ENCODE peak calls at places on chromosomes 13 and 19, in four cellular contexts. One of them, this sample, is unnamed. For H3K4me1 and H3K9me3, the result is how much of the 10 kb centered on the place peaks cover.

GRCh38 chr19:13964776-13965175 is 12.5 kb downstream of the DCAF15 start:
- DNase-seq in psoas muscle: no peak
- DNase-seq in IMR-90: peak
- DNase-seq in PC-3: peak
- DNase-seq in this sample: no peak

GRCh38 chr13:52034616-52035226 is 10.2 kb downstream of the UTP14C start:
- DNase-seq in psoas muscle: no peak
- DNase-seq in IMR-90: peak
- DNase-seq in PC-3: no peak
- DNase-seq in this sample: no peak

GRCh38 chr19:18283338-18283737 is 1.9 kb upstream of the JUND start:
- DNase-seq in psoas muscle: no peak
- DNase-seq in IMR-90: no peak
- DNase-seq in PC-3: no peak
- DNase-seq in this sample: no peak

GRCh38 chr13:41941174-41941573 is 19.7 kb downstream of the VWA8 start:
- DNase-seq in psoas muscle: no peak
- DNase-seq in IMR-90: peak
- DNase-seq in PC-3: no peak
- DNase-seq in this sample: no peak

GRCh38 chr13:37616131-37616530 is 17.6 kb upstream of the POSTN start:
- DNase-seq in psoas muscle: no peak
- DNase-seq in IMR-90: peak
- DNase-seq in PC-3: no peak
- DNase-seq in this sample: no peak

GRCh38 chr13:45393941-45394570 is 24.1 kb downstream of the SLC25A30 start:
- DNase-seq in psoas muscle: no peak
- DNase-seq in IMR-90: peak
- DNase-seq in PC-3: peak
- DNase-seq in this sample: no peak

GRCh38 chr19:7815325-7815724 is 14.7 kb upstream of the EVI5L start:
- DNase-seq in psoas muscle: no peak
- DNase-seq in IMR-90: no peak
- DNase-seq in PC-3: no peak
- DNase-seq in this sample: no peak

GRCh38 chr19:19315444-19315843 is 4.9 kb downstream of the SUGP1 start:
- DNase-seq in psoas muscle: no peak
- DNase-seq in IMR-90: no peak
- DNase-seq in PC-3: no peak
- DNase-seq in this sample: no peak

GRCh38 chr13:97141564-97142005 is 80.5 kb upstream of the MBNL2 start:
- DNase-seq in psoas muscle: no peak
- DNase-seq in IMR-90: peak
- DNase-seq in PC-3: peak
- DNase-seq in this sample: no peak

GRCh38 chr13:20045946-20046548 is 87.5 kb downstream of the ZMYM2 start:
- DNase-seq in psoas muscle: no peak
- DNase-seq in IMR-90: no peak
- DNase-seq in PC-3: no peak
- DNase-seq in this sample: no peak

GRCh38 chr13:50244355-50244912 is 229.2 kb downstream of the KCNRG start:
- DNase-seq in psoas muscle: no peak
- DNase-seq in IMR-90: no peak
- DNase-seq in PC-3: no peak
- DNase-seq in this sample: no peak

GRCh38 chr19:4367336-4367723 is 24.0 kb downstream of the MPND start:
- DNase-seq in psoas muscle: no peak
- DNase-seq in IMR-90: no peak
- DNase-seq in PC-3: no peak
- DNase-seq in this sample: no peak

GRCh38 chr13:59356607-59357006 is 807.1 kb downstream of the DIAPH3 start:
- DNase-seq in psoas muscle: peak
- DNase-seq in IMR-90: peak
- DNase-seq in PC-3: no peak
- DNase-seq in this sample: peak

GRCh38 chr13:27172495-27172842 is 858 bp upstream of the USP12 start:
- DNase-seq in psoas muscle: no peak
- DNase-seq in IMR-90: peak
- DNase-seq in PC-3: peak
- DNase-seq in this sample: no peak

GRCh38 chr19:3098141-3098514 is 4.0 kb downstream of the GNA11 start:
- DNase-seq in psoas muscle: peak
- DNase-seq in IMR-90: no peak
- DNase-seq in PC-3: no peak
- DNase-seq in this sample: peak

GRCh38 chr19:10701955-10702307 is 692 bp downstream of the QTRT1 start:
- DNase-seq in psoas muscle: no peak
- DNase-seq in IMR-90: no peak
- DNase-seq in PC-3: peak
- DNase-seq in this sample: no peak

GRCh38 chr19:35000647-35001501 is 751 bp downstream of the GRAMD1A start:
- DNase-seq in psoas muscle: no peak
- DNase-seq in IMR-90: peak
- DNase-seq in PC-3: peak
- DNase-seq in this sample: no peak

GRCh38 chr13:20231839-20232555 is at the start of gene GJB6:
- DNase-seq in psoas muscle: no peak
- DNase-seq in IMR-90: no peak
- DNase-seq in PC-3: no peak
- DNase-seq in this sample: no peak

GRCh38 chr13:91025442-91025841 is 322.0 kb upstream of the MIR17HG start:
- DNase-seq in psoas muscle: no peak
- DNase-seq in IMR-90: no peak
- DNase-seq in PC-3: no peak
- DNase-seq in this sample: no peak

GRCh38 chr13:30898721-30899188 is 7.3 kb upstream of the MEDAG start:
- DNase-seq in psoas muscle: peak
- DNase-seq in IMR-90: peak
- DNase-seq in PC-3: peak
- DNase-seq in this sample: no peak

GRCh38 chr19:19280561-19280960 is 7.5 kb upstream of the TM6SF2 start:
- DNase-seq in psoas muscle: no peak
- DNase-seq in IMR-90: peak
- DNase-seq in PC-3: no peak
- DNase-seq in this sample: no peak

GRCh38 chr13:49086711-49087110 is 111.0 kb downstream of the FNDC3A start:
- DNase-seq in psoas muscle: no peak
- DNase-seq in IMR-90: peak
- DNase-seq in PC-3: peak
- DNase-seq in this sample: no peak

GRCh38 chr13:73223372-73223781 is 164.6 kb downstream of the KLF5 start:
- DNase-seq in psoas muscle: no peak
- DNase-seq in IMR-90: no peak
- DNase-seq in PC-3: peak
- DNase-seq in this sample: no peak

GRCh38 chr19:18417250-18418033 is 1.8 kb upstream of the SSBP4 start:
- DNase-seq in psoas muscle: peak
- DNase-seq in IMR-90: peak
- DNase-seq in PC-3: peak
- DNase-seq in this sample: peak

GRCh38 chr13:74248477-74248876 is 114.3 kb upstream of the KLF12 start:
- DNase-seq in psoas muscle: no peak
- DNase-seq in IMR-90: no peak
- DNase-seq in PC-3: no peak
- DNase-seq in this sample: no peak

GRCh38 chr19:262125-262524 is 29.1 kb downstream of the PLPP2 start:
- DNase-seq in psoas muscle: no peak
- DNase-seq in IMR-90: no peak
- DNase-seq in PC-3: no peak
- DNase-seq in this sample: no peak

GRCh38 chr19:47028372-47028672 is 8.7 kb downstream of the NPAS1 start:
- DNase-seq in psoas muscle: no peak
- DNase-seq in IMR-90: no peak
- DNase-seq in PC-3: no peak
- DNase-seq in this sample: no peak

GRCh38 chr13:25171170-25171516 is 945 bp downstream of the AMER2 start:
- DNase-seq in psoas muscle: no peak
- DNase-seq in IMR-90: no peak
- DNase-seq in PC-3: no peak
- DNase-seq in this sample: no peak

GRCh38 chr19:18607222-18608101 is 863 bp upstream of the CRLF1 start:
- DNase-seq in psoas muscle: no peak
- DNase-seq in IMR-90: no peak
- DNase-seq in PC-3: no peak
- DNase-seq in this sample: no peak

GRCh38 chr13:37049810-37050209 is 9.7 kb downstream of the SUPT20H start:
- DNase-seq in psoas muscle: no peak
- DNase-seq in IMR-90: no peak
- DNase-seq in PC-3: no peak
- DNase-seq in this sample: no peak

GRCh38 chr19:3984908-3985642 is at the start of gene EEF2:
- DNase-seq in psoas muscle: peak
- DNase-seq in IMR-90: peak
- DNase-seq in PC-3: peak
- DNase-seq in this sample: peak

GRCh38 chr19:46618670-46619231 is 6.1 kb downstream of the PTGIR start:
- DNase-seq in psoas muscle: peak
- DNase-seq in IMR-90: peak
- DNase-seq in PC-3: no peak
- DNase-seq in this sample: no peak

GRCh38 chr19:55212447-55212846 is 3.1 kb upstream of the PTPRH start:
- DNase-seq in psoas muscle: no peak
- DNase-seq in IMR-90: no peak
- DNase-seq in PC-3: peak
- DNase-seq in this sample: no peak

GRCh38 chr19:1748115-1748702 is 5.1 kb upstream of the ONECUT3 start:
- DNase-seq in psoas muscle: no peak
- DNase-seq in IMR-90: no peak
- DNase-seq in PC-3: no peak
- DNase-seq in this sample: no peak

GRCh38 chr19:43782689-43783231 is 2.0 kb upstream of the KCNN4 start:
- DNase-seq in psoas muscle: no peak
- DNase-seq in IMR-90: no peak
- DNase-seq in PC-3: no peak
- DNase-seq in this sample: no peak

GRCh38 chr13:43797869-43798268 is 11.1 kb upstream of the ENOX1 start:
- DNase-seq in psoas muscle: no peak
- DNase-seq in IMR-90: peak
- DNase-seq in PC-3: no peak
- DNase-seq in this sample: no peak

GRCh38 chr13:111668451-111668850 is 348.0 kb downstream of the TEX29 start:
- DNase-seq in psoas muscle: no peak
- DNase-seq in IMR-90: no peak
- DNase-seq in PC-3: no peak
- DNase-seq in this sample: no peak

GRCh38 chr13:113195360-113195759 is 13.1 kb downstream of the PCID2 start:
- DNase-seq in psoas muscle: no peak
- DNase-seq in IMR-90: no peak
- DNase-seq in PC-3: no peak
- DNase-seq in this sample: no peak

GRCh38 chr13:113192279-113192678 is 16.2 kb downstream of the PCID2 start:
- DNase-seq in psoas muscle: no peak
- DNase-seq in IMR-90: peak
- DNase-seq in PC-3: no peak
- DNase-seq in this sample: no peak

GRCh38 chr13:113187905-113188595 is 20.4 kb downstream of the PCID2 start:
- DNase-seq in psoas muscle: no peak
- DNase-seq in IMR-90: peak
- DNase-seq in PC-3: no peak
- DNase-seq in this sample: no peak

GRCh38 chr13:113196970-113197737 is 11.3 kb downstream of the PCID2 start:
- DNase-seq in psoas muscle: no peak
- DNase-seq in IMR-90: no peak
- DNase-seq in PC-3: no peak
- DNase-seq in this sample: no peak

GRCh38 chr13:113192902-113193301 is 15.6 kb downstream of the PCID2 start:
- DNase-seq in psoas muscle: no peak
- DNase-seq in IMR-90: peak
- DNase-seq in PC-3: peak
- DNase-seq in this sample: no peak
- H3K4me1 ChIP-seq in psoas muscle: under half
- H3K4me1 ChIP-seq in IMR-90: under half
- H3K4me1 ChIP-seq in PC-3: under half
- H3K4me1 ChIP-seq in this sample: under half

GRCh38 chr19:27722625-27723024 is 1490.3 kb downstream of the UQCRFS1 start:
- DNase-seq in psoas muscle: no peak
- DNase-seq in IMR-90: no peak
- DNase-seq in PC-3: no peak
- DNase-seq in this sample: no peak
- H3K9me3 ChIP-seq in psoas muscle: under half
- H3K9me3 ChIP-seq in IMR-90: under half
- H3K9me3 ChIP-seq in PC-3: under half
- H3K9me3 ChIP-seq in this sample: half or more

DNA sequence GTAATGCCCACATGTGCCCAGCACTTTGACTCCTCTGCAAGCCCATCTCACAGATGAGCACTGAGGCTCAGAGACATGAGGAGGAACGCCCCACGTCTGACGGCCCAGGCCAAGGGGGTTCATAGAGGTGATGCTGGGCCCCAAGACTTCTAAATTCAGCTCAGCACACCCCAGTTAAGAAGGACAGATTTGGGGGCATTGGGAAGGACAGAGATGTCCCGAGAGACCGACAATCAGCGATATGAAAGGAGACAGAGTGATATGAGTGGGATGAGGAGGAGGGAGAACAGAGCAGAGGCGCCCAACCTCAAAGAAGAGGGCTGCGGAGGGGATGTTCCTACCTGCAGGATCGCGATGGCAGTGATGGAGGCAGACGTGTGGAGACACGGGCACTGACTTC is at the start of gene CNFN:
- DNase-seq in psoas muscle: no peak
- DNase-seq in IMR-90: no peak
- DNase-seq in PC-3: no peak
- DNase-seq in this sample: no peak
- TF ChIP-seq CTCF in psoas muscle: no peak
- TF ChIP-seq CTCF in IMR-90: no peak
- TF ChIP-seq CTCF in PC-3: no peak
- TF ChIP-seq CTCF in this sample: no peak

GRCh38 chr19:37942516-37942902 is 35.5 kb downstream of the SIPA1L3 start:
- DNase-seq in psoas muscle: no peak
- DNase-seq in IMR-90: no peak
- DNase-seq in PC-3: no peak
- DNase-seq in this sample: no peak

GRCh38 chr19:37941820-37942515 is 35.0 kb downstream of the SIPA1L3 start:
- DNase-seq in psoas muscle: no peak
- DNase-seq in IMR-90: no peak
- DNase-seq in PC-3: peak
- DNase-seq in this sample: no peak

GRCh38 chr19:37947778-37948177 is 40.8 kb downstream of the SIPA1L3 start:
- DNase-seq in psoas muscle: no peak
- DNase-seq in IMR-90: no peak
- DNase-seq in PC-3: no peak
- DNase-seq in this sample: no peak

GRCh38 chr19:37946132-37946531 is 39.1 kb downstream of the SIPA1L3 start:
- DNase-seq in psoas muscle: no peak
- DNase-seq in IMR-90: no peak
- DNase-seq in PC-3: no peak
- DNase-seq in this sample: no peak

GRCh38 chr19:37943480-37943879 is 36.5 kb downstream of the SIPA1L3 start:
- DNase-seq in psoas muscle: no peak
- DNase-seq in IMR-90: no peak
- DNase-seq in PC-3: no peak
- DNase-seq in this sample: no peak
- H3K4me1 ChIP-seq in psoas muscle: under half
- H3K4me1 ChIP-seq in IMR-90: under half
- H3K4me1 ChIP-seq in PC-3: under half
- H3K4me1 ChIP-seq in this sample: under half

GRCh38 chr19:57167385-57167784 is at the start of gene DUXA:
- DNase-seq in psoas muscle: no peak
- DNase-seq in IMR-90: no peak
- DNase-seq in PC-3: no peak
- DNase-seq in this sample: no peak
- H3K9me3 ChIP-seq in psoas muscle: under half
- H3K9me3 ChIP-seq in IMR-90: under half
- H3K9me3 ChIP-seq in PC-3: under half
- H3K9me3 ChIP-seq in this sample: under half